ENCODE peak calls at places on chromosomes 5 and 9, in seven cellular contexts. N is H1, W is GM12878, Y is HCT116, O is SK-N-SH, L is HepG2, Z is K562. M is an unnamed sample.

GRCh38 chr5:35319231-35320002 is 89.1 kb upstream of the PRLR start:
- DNase-seq in N (no peak), Y (no peak), W (peak; percentile 96), L (no peak), Z (no peak), O (no peak), M (peak; percentile 72)

GRCh38 chr5:32096891-32097592 is 77.1 kb downstream of the GOLPH3 start:
- DNase-seq in W (no peak), L (no peak), Z (no peak), O (no peak), Y (no peak), N (no peak), M (no peak)

GRCh38 chr5:57887851-57888621 is 405.4 kb upstream of the ACTBL2 start:
- DNase-seq in W (no peak), N (no peak), L (peak; percentile 23), Z (peak; percentile 40), Y (peak; percentile 61), O (peak; percentile 61), M (peak; percentile 90)

GRCh38 chr5:173653822-173654523 is 37.5 kb upstream of the BOD1 start:
- DNase-seq in Z (no peak), L (no peak), O (no peak), W (no peak), N (no peak), Y (no peak), M (no peak)

GRCh38 chr5:157100140-157100679 is 8.6 kb downstream of the HAVCR2 start:
- DNase-seq in L (no peak), Y (no peak), N (no peak), W (peak; percentile 11), Z (no peak), O (no peak), M (no peak)

GRCh38 chr9:122133263-122133983 is 26.2 kb downstream of the NDUFA8 start:
- DNase-seq in W (no peak), Y (no peak), Z (no peak), N (peak; percentile 42), O (no peak), L (no peak), M (no peak)

GRCh38 chr5:130289132-130290088 is 385.1 kb downstream of the CHSY3 start:
- DNase-seq in Z (no peak), L (no peak), N (no peak), W (no peak), Y (no peak), O (no peak), M (no peak)

GRCh38 chr5:135399838-135400542 is 959 bp upstream of the MACROH2A1 start:
- DNase-seq in Z (no peak), L (no peak), W (no peak), Y (no peak), O (peak; percentile 31), N (peak; percentile 74), M (no peak)

GRCh38 chr5:756171-756570 is 28.4 kb downstream of the ZDHHC11B start:
- DNase-seq in Y (no peak), L (no peak), N (no peak), W (no peak), O (peak; percentile 14), Z (no peak), M (no peak)

DNA sequence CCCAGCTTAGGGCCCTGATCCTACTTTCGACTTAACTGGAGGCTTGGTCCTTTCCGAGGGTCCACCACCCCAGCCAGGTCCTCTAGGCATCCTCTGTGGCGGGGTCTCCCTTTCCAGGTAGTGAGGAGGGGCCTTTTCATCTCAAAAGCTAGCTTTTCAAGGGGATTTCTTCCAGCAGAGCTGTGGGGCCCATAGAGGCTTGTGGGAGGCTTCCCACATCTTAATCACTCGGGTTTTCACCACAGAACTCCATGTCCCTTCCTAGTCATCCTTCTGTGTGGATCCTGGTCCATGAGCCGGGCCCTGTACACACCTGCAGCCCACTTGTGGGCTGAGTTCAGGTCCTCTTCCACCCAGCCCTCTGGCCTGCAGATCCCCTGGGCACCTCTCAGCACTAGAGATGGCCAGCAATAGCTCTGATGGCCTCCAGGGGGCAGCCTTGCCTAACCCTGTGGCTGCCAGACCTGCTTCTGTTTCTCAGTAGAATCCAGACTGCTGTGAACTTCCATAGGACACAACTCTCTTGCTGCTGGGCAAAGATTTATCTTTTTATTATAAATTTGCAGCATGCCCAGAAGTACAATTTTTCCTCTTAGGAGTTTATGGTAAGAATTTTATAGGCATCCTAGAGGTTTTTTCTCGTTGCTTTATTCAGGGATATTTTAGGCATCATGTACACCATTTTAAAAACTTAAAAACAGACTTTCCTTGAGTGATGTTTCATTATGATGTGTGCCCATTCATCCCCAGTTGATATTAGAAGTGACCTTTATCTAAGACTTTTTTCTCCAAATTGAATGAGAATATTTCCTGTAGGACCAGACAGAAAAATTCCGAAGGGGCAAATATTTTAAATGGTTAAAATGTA is 208.9 kb downstream of the TRIO start:
- DNase-seq in N (peak; percentile 76), Y (peak; percentile 27), L (peak; percentile 35), W (no peak), Z (peak; percentile 74), O (peak; percentile 83), M (peak; percentile 67)
- TF ChIP-seq JUND in N (no peak), Y (no peak), L (no peak), W (no peak), Z (no peak), O (no peak), M (no peak)

GRCh38 chr5:178555771-178556211 is 34.4 kb downstream of the COL23A1 start:
- DNase-seq in L (no peak), N (peak; percentile 68), Z (no peak), W (no peak), Y (no peak), O (no peak), M (peak; percentile 43)
- TF ChIP-seq JUND in L (no peak), N (peak; percentile 54), Z (no peak), W (no peak), Y (no peak), O (no peak), M (no peak)

DNA sequence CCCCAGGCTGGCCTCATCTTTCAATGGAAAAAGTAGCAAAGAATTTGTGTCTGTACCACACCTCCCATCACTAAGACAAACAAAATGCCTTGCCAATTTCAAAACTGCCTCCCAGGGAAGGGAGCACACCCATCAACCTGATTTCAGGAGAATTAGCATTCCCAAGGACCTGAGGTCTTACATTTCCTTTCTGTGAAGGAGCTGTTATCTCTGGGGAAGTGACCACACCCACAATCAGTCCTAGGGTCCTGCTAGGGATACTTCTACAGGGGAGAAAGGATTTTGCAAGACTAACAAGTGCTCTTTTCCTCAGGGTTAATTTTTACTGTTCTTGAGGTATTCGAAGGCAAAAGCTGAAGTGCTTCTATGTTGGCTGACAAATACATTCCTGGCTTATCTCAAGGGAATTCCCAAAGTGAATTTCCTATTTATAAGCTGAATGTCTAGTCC is 97.5 kb upstream of the ITGA1 start:
- DNase-seq in N (no peak), W (no peak), Y (no peak), L (no peak), O (no peak), Z (no peak), M (no peak)
- TF ChIP-seq JUND in N (no peak), W (no peak), Y (no peak), L (no peak), O (no peak), Z (no peak), M (no peak)

GRCh38 chr9:116112236-116112635 is 41.4 kb upstream of the PAPPA start:
- DNase-seq in Y (no peak), O (no peak), N (no peak), W (no peak), Z (no peak), L (no peak), M (no peak)

GRCh38 chr9:116116411-116116810 is 37.2 kb upstream of the PAPPA start:
- DNase-seq in Y (no peak), W (no peak), N (no peak), L (peak; percentile 18), Z (no peak), O (no peak), M (no peak)

DNA sequence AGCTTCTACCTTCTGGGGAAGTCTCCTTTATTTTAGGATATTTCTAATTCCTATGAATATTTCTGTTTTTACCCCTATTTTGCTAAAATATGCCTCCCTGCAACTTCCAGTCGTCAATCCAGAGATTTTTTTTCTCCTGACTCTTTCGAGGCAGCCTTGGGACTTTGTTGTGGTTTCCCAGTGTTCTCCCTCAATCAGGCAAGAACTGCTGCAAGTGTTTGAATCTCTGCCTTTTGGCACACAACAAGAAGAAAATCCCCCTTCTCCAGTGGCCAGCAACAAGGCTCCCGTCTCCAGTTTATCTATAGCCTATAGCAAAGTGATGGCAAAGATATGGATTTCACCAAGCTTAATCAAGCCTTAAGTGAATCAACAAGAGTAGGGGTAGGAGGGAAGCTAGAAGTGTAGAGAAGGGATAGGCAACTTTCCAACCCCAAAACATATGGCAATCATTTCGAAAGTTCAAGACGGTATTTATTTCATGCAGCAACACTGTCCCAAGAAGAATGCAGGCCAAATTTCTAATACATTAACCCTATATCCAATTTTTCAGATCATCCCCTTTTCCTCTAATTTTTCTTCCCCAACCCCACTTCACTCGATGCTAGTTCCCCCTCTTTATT is 37.7 kb upstream of the PAPPA start:
- DNase-seq in N (no peak), Z (no peak), W (no peak), Y (no peak), L (no peak), O (no peak), M (no peak)
- TF ChIP-seq JUND in N (no peak), Z (no peak), W (no peak), Y (no peak), L (no peak), O (no peak), M (no peak)

GRCh38 chr5:52560366-52560765 is 227.3 kb upstream of the ITGA1 start:
- DNase-seq in N (no peak), Z (no peak), Y (peak; percentile 3), L (no peak), O (peak; percentile 11), W (no peak), M (peak; percentile 10)
- TF ChIP-seq JUND in N (no peak), Z (no peak), Y (no peak), L (no peak), O (no peak), W (no peak), M (no peak)

GRCh38 chr5:137743031-137743640 is 7.2 kb upstream of the KLHL3 start:
- DNase-seq in Z (peak; percentile 79), N (peak; percentile 49), Y (peak; percentile 59), O (peak; percentile 50), W (no peak), L (peak; percentile 77), M (no peak)
- TF ChIP-seq JUND in Z (no peak), N (no peak), Y (no peak), O (no peak), W (no peak), L (no peak), M (no peak)

DNA sequence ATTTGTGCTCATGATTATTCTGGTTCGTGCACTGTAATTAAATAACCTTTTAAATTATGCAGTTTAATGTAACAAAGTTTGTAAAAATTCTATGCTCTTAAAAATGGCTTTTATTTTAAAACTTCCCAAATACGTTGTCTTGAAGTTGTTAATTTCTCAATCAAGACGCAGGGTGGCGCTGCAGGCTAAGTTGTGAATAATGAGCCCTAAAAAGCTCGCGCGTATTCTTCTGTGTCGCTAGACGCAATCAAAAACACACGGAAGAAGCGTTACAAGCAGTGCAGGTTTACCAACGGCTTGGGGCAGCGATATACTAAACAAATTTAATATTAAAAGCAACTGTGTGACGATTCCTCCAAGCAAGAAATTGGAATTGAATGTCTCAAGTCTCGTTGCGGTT is at the start of gene PCDHB4:
- DNase-seq in Y (no peak), N (no peak), W (no peak), O (peak; percentile 49), Z (peak; percentile 34), L (peak; percentile 5), M (no peak)
- TF ChIP-seq JUND in Y (no peak), N (no peak), W (no peak), O (no peak), Z (no peak), L (no peak), M (no peak)

GRCh38 chr9:114803886-114804285 is 2.0 kb downstream of the TNFSF15 start:
- DNase-seq in Z (no peak), L (no peak), Y (no peak), N (no peak), O (no peak), W (no peak), M (no peak)
- TF ChIP-seq JUND in Z (no peak), L (no peak), Y (no peak), N (no peak), O (no peak), W (no peak), M (no peak)

M was measured in T47D.